ENCODE peak calls at places on chromosomes 7 and 10, in seven cellular contexts. M is CD4-positive, CD25-positive, alpha-beta regulatory T cell; S is CD8-positive, alpha-beta memory T cell; U is fibroblast of lung; N is cardiac muscle cell; K is left lung; E is sigmoid colon. Y is an unnamed sample. For H3K4me1, the result is how much of the 10 kb centered on the place peaks cover.

GRCh38 chr10:78408671-78409472 is 375.2 kb downstream of the RPS24 start:
- DNase-seq in M (no peak), S (no peak), U (peak), N (peak), K (peak), E (peak), Y (no peak)

GRCh38 chr10:101562231-101562630 is 25.8 kb downstream of the POLL start:
- DNase-seq in M (no peak), S (peak), U (no peak), N (no peak), K (no peak), E (peak), Y (no peak)

GRCh38 chr10:13528875-13529713 is at the start of gene BEND7:
- DNase-seq in M (no peak), S (no peak), U (no peak), N (peak), K (peak), E (no peak), Y (no peak)

GRCh38 chr10:84365339-84365881 is 37.0 kb downstream of the CCSER2 start:
- DNase-seq in M (no peak), S (no peak), U (peak), N (no peak), K (no peak), E (no peak), Y (no peak)

GRCh38 chr7:21996641-21997040 is 50.9 kb upstream of the CDCA7L start:
- DNase-seq in M (no peak), S (no peak), U (peak), N (no peak), K (no peak), E (no peak), Y (peak)

GRCh38 chr7:36400606-36401005 is 10.9 kb downstream of the ANLN start:
- DNase-seq in M (no peak), S (no peak), U (no peak), N (no peak), K (no peak), E (no peak), Y (no peak)

GRCh38 chr7:130152270-130153141 is 52.7 kb downstream of the TMEM209 start:
- DNase-seq in M (no peak), S (peak), U (no peak), N (no peak), K (no peak), E (no peak), Y (no peak)

GRCh38 chr7:125074141-125074540 is 144.5 kb upstream of the POT1 start:
- DNase-seq in M (no peak), S (no peak), U (no peak), N (no peak), K (no peak), E (no peak), Y (no peak)

GRCh38 chr7:2864204-2864985 is 20.3 kb upstream of the GNA12 start:
- DNase-seq in M (no peak), S (no peak), U (peak), N (no peak), K (no peak), E (no peak), Y (peak)

GRCh38 chr7:90345548-90346319 is 782 bp upstream of the GTPBP10 start:
- DNase-seq in M (no peak), S (no peak), U (peak), N (peak), K (no peak), E (no peak), Y (peak)

GRCh38 chr10:61110188-61110844 is 166.3 kb upstream of the RHOBTB1 start:
- DNase-seq in M (no peak), S (no peak), U (peak), N (no peak), K (no peak), E (no peak), Y (no peak)

GRCh38 chr7:112103246-112103645 is 103.0 kb downstream of the DOCK4 start:
- DNase-seq in M (no peak), S (no peak), U (peak), N (no peak), K (no peak), E (no peak), Y (peak)

GRCh38 chr10:97319671-97320479 is 804 bp downstream of the FRAT1 start:
- DNase-seq in M (peak), S (peak), U (no peak), N (peak), K (peak), E (peak), Y (peak)

GRCh38 chr7:41877118-41877517 is 174.2 kb upstream of the INHBA start:
- DNase-seq in M (no peak), S (no peak), U (no peak), N (no peak), K (no peak), E (no peak), Y (no peak)

GRCh38 chr7:121406866-121407439 is 10.8 kb upstream of the FAM3C start:
- DNase-seq in M (no peak), S (no peak), U (no peak), N (no peak), K (no peak), E (no peak), Y (no peak)

GRCh38 chr7:69439040-69439439 is 159.2 kb upstream of the AUTS2 start:
- DNase-seq in M (no peak), S (no peak), U (no peak), N (no peak), K (no peak), E (no peak), Y (no peak)

GRCh38 chr7:23346316-23346715 is 47.2 kb downstream of the MALSU1 start:
- DNase-seq in M (peak), S (no peak), U (no peak), N (no peak), K (no peak), E (no peak), Y (no peak)

GRCh38 chr7:3283130-3283704 is 17.8 kb upstream of the SDK1 start:
- DNase-seq in M (no peak), S (no peak), U (no peak), N (no peak), K (no peak), E (no peak), Y (peak)

GRCh38 chr7:114910787-114911186 is 11.1 kb upstream of the MDFIC start:
- DNase-seq in M (no peak), S (no peak), U (no peak), N (no peak), K (no peak), E (no peak), Y (peak)

GRCh38 chr10:5887641-5888040 is 2.1 kb downstream of the ANKRD16 start:
- DNase-seq in M (no peak), S (no peak), U (no peak), N (no peak), K (no peak), E (no peak), Y (no peak)

GRCh38 chr10:21402606-21403083 is 122.8 kb downstream of the SKIDA1 start:
- DNase-seq in M (no peak), S (no peak), U (peak), N (no peak), K (no peak), E (no peak), Y (peak)

GRCh38 chr10:119981826-119982225 is 89.3 kb downstream of the SEC23IP start:
- DNase-seq in M (no peak), S (no peak), U (no peak), N (no peak), K (no peak), E (no peak), Y (no peak)

GRCh38 chr10:77648472-77648871 is 10.9 kb upstream of the KCNMA1 start:
- DNase-seq in M (no peak), S (no peak), U (no peak), N (no peak), K (no peak), E (no peak), Y (peak)

GRCh38 chr7:98133181-98133580 is 26.5 kb downstream of the LMTK2 start:
- DNase-seq in M (no peak), S (no peak), U (peak), N (no peak), K (no peak), E (no peak), Y (peak)

GRCh38 chr7:143936087-143937009 is 1.3 kb downstream of the OR2F2 start:
- DNase-seq in M (no peak), S (no peak), U (peak), N (no peak), K (no peak), E (no peak), Y (peak)

GRCh38 chr10:44886966-44887365 is 24.2 kb upstream of the TMEM72 start:
- DNase-seq in M (no peak), S (no peak), U (no peak), N (no peak), K (no peak), E (no peak), Y (no peak)

GRCh38 chr7:76286842-76287403 is 15.6 kb upstream of the HSPB1 start:
- DNase-seq in M (no peak), S (no peak), U (no peak), N (no peak), K (no peak), E (peak), Y (no peak)

GRCh38 chr10:73908853-73909611 is 1.9 kb upstream of the PLAU start:
- DNase-seq in M (no peak), S (no peak), U (peak), N (no peak), K (no peak), E (peak), Y (peak)

GRCh38 chr10:72639441-72639873 is 13.6 kb upstream of the MICU1 start:
- DNase-seq in M (no peak), S (no peak), U (no peak), N (no peak), K (no peak), E (no peak), Y (no peak)

GRCh38 chr10:4527281-4527960 is 298.6 kb upstream of the AKR1E2 start:
- DNase-seq in M (no peak), S (no peak), U (peak), N (no peak), K (no peak), E (no peak), Y (peak)

GRCh38 chr7:142440219-142441073 is 182.6 kb upstream of the PRSS58 start:
- DNase-seq in M (no peak), S (no peak), U (peak), N (no peak), K (no peak), E (no peak), Y (peak)

GRCh38 chr10:111039522-111039921 is 37.3 kb upstream of the ADRA2A start:
- DNase-seq in M (no peak), S (no peak), U (no peak), N (no peak), K (no peak), E (no peak), Y (no peak)

GRCh38 chr7:104572554-104572953 is 244.2 kb downstream of the LHFPL3 start:
- DNase-seq in M (no peak), S (no peak), U (no peak), N (no peak), K (no peak), E (no peak), Y (no peak)

GRCh38 chr7:46256870-46257528 is 335.9 kb upstream of the IGFBP3 start:
- DNase-seq in M (no peak), S (no peak), U (no peak), N (no peak), K (no peak), E (no peak), Y (peak)

GRCh38 chr10:84204122-84204521 is 9.8 kb downstream of the CDHR1 start:
- DNase-seq in M (no peak), S (no peak), U (no peak), N (no peak), K (no peak), E (no peak), Y (no peak)

GRCh38 chr10:133324198-133324792 is 12.4 kb downstream of the CALY start:
- DNase-seq in M (peak), S (peak), U (peak), N (peak), K (peak), E (no peak), Y (no peak)

GRCh38 chr7:143379607-143380263 is 1.4 kb upstream of the ZYX start:
- DNase-seq in M (no peak), S (no peak), U (no peak), N (no peak), K (no peak), E (no peak), Y (no peak)

GRCh38 chr10:91681361-91682276 is 48.7 kb upstream of the PPP1R3C start:
- DNase-seq in M (no peak), S (no peak), U (no peak), N (peak), K (no peak), E (no peak), Y (peak)

GRCh38 chr10:78424721-78425120 is 391.1 kb downstream of the RPS24 start:
- DNase-seq in M (no peak), S (no peak), U (no peak), N (peak), K (no peak), E (peak), Y (no peak)

GRCh38 chr10:47309403-47310089 is 9.5 kb downstream of the GDF10 start:
- DNase-seq in M (no peak), S (no peak), U (no peak), N (no peak), K (no peak), E (no peak), Y (no peak)

GRCh38 chr7:74175270-74175803 is 1.2 kb downstream of the EIF4H start:
- DNase-seq in M (no peak), S (no peak), U (no peak), N (no peak), K (no peak), E (no peak), Y (no peak)
- H3K4me1 ChIP-seq in M (half or more), S (half or more), U (under half), N (under half), K (half or more), E (under half), Y (under half)

DNA sequence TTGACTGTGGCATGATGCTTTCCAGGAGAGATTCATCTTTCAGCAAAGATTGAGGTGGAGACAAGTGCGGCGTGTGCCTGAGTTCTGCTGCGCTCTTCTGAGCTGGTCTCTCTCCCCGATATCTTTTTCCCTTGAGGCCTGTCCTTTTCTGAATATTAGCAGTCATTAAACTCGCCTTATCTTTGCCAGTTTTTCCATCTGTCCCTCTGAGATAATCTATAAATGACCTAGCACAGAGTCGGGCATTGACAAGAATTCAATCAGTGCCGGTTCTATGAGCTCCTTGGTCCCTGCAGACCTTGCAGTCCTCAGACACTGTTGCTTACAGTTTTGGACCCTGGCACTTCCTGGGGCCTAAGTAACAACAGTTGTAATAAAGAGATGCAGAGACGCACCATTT is 89.7 kb upstream of the IKZF1 start:
- DNase-seq in M (no peak), S (no peak), U (no peak), N (no peak), K (no peak), E (no peak), Y (no peak)
- H3K4me1 ChIP-seq in M (under half), S (half or more), U (under half), N (under half), K (half or more), E (under half), Y (under half)

DNA sequence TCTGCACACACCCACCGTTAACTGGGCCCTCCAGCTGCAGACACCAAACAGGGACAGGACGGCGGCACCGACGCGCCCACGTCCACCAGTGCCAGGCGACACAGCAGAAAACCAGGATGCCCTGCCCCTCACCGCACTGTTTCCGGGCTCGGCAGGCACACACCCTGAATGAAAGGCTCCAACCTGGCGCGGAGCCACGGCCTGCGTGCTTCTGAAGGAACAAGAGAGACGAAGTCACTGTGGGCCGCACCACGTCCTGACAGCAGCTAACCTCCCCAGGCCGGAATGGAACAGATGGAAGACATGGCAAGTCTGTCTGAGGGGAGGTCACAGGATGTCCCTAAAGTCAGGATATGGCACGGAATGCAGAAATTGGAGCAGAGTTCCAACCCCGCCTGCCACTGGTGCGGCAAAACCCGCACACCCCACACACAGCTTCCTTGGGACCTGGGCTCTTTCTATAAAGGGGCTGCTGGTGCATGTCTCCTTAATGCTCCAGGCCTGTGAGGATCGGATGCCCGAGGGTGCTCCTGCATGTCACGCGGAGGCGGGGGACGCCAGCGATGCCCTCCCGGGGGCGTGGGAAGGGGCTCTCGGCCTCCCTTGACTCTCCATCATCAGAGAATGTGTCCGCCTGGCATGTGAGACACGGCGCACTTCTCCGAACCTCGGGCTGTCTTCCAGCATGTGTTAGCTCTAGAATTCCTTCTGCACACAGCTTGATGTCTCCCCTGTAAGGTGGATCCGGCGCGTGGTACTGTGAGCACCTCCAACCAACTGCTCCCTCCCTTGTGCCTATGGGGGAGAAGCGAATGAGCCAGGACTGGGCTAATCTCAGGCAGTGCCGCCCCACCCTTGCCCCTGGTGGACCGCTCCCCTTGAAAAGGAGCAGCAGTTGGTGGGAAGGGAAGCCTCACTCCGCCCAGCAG is 3.9 kb upstream of the GPER1 start:
- DNase-seq in M (no peak), S (no peak), U (no peak), N (no peak), K (no peak), E (no peak), Y (no peak)
- H3K4me1 ChIP-seq in M (under half), S (under half), U (under half), N (under half), K (under half), E (under half), Y (under half)

GRCh38 chr7:139651308-139651707 is 126.5 kb downstream of the HIPK2 start:
- DNase-seq in M (no peak), S (no peak), U (no peak), N (peak), K (no peak), E (no peak), Y (peak)

GRCh38 chr7:139656387-139656786 is 121.4 kb downstream of the HIPK2 start:
- DNase-seq in M (no peak), S (no peak), U (no peak), N (no peak), K (no peak), E (no peak), Y (peak)

GRCh38 chr7:139657749-139658148 is 120.0 kb downstream of the HIPK2 start:
- DNase-seq in M (no peak), S (no peak), U (no peak), N (no peak), K (no peak), E (no peak), Y (no peak)

GRCh38 chr7:139655305-139655704 is 122.5 kb downstream of the HIPK2 start:
- DNase-seq in M (no peak), S (no peak), U (no peak), N (no peak), K (no peak), E (no peak), Y (no peak)

GRCh38 chr7:139654270-139655181 is 123.3 kb downstream of the HIPK2 start:
- DNase-seq in M (no peak), S (no peak), U (peak), N (no peak), K (no peak), E (no peak), Y (no peak)
- H3K4me1 ChIP-seq in M (under half), S (under half), U (under half), N (half or more), K (half or more), E (under half), Y (half or more)

Y was measured in mammary epithelial cell.